ENCODE peak calls at places on chromosomes 4 and X, in eight cellular contexts. P is cardiac fibroblast, H is esophagus squamous epithelium, E is fibroblast of lung, L is choroid plexus epithelial cell, C is heart left ventricle, X is H1, M is lower leg skin. U is an unnamed sample.

GRCh38 chrX:24294619-24295018 is 19.2 kb downstream of the SUPT20HL2 start:
- DNase-seq in L (peak), M (no peak), H (no peak), X (peak), E (no peak), C (no peak), P (peak), U (no peak)

GRCh38 chr4:108180513-108180912 is 11.8 kb upstream of the LEF1 start:
- DNase-seq in E (no peak), P (no peak), C (no peak), L (no peak), X (no peak), M (no peak), H (no peak), U (no peak)

GRCh38 chr4:7828011-7828720 is 111.5 kb downstream of the AFAP1 start:
- DNase-seq in M (no peak), X (no peak), L (peak), P (peak), H (no peak), E (peak), C (peak), U (peak)

GRCh38 chr4:186500721-186501304 is 54.6 kb downstream of the MTNR1A start:
- DNase-seq in M (no peak), X (no peak), C (no peak), H (no peak), L (peak), E (no peak), P (peak), U (no peak)

GRCh38 chrX:139211568-139212182 is 318.9 kb upstream of the F9 start:
- DNase-seq in L (no peak), E (no peak), P (no peak), C (no peak), M (no peak), X (no peak), H (no peak), U (no peak)

GRCh38 chr4:4333265-4333706 is 43.2 kb downstream of the ZBTB49 start:
- DNase-seq in E (peak), P (peak), C (peak), H (no peak), X (no peak), M (no peak), L (peak), U (peak)

GRCh38 chr4:168440442-168441264 is 39.6 kb downstream of the DDX60L start:
- DNase-seq in X (no peak), M (no peak), H (no peak), L (peak), E (peak), C (no peak), P (peak), U (peak)

GRCh38 chr4:149465941-149466340 is 349.7 kb downstream of the IQCM start:
- DNase-seq in X (no peak), C (no peak), H (no peak), E (peak), L (peak), P (peak), M (no peak), U (no peak)

GRCh38 chrX:81237516-81237915 is 35.6 kb downstream of the SH3BGRL start:
- DNase-seq in M (no peak), E (no peak), C (no peak), P (no peak), H (no peak), X (no peak), L (no peak), U (no peak)

GRCh38 chrX:141375011-141375730 is 132.9 kb upstream of the SPANXC start:
- DNase-seq in C (no peak), X (no peak), M (no peak), H (no peak), P (peak), E (peak), L (peak), U (no peak)

GRCh38 chrX:153530411-153531145 is 13.1 kb downstream of the ATP2B3 start:
- DNase-seq in P (no peak), X (no peak), L (no peak), M (no peak), C (no peak), E (no peak), H (no peak), U (no peak)

GRCh38 chr4:9764155-9764696 is 17.2 kb upstream of the DRD5 start:
- DNase-seq in L (no peak), C (no peak), P (no peak), X (no peak), H (no peak), M (no peak), E (no peak), U (no peak)

GRCh38 chr4:11566440-11567022 is 137.8 kb upstream of the HS3ST1 start:
- DNase-seq in C (no peak), E (peak), M (no peak), H (no peak), L (peak), P (peak), X (no peak), U (no peak)

GRCh38 chrX:17738737-17739535 is 1.6 kb downstream of the SCML1 start:
- DNase-seq in P (no peak), E (peak), X (no peak), L (peak), C (no peak), M (no peak), H (no peak), U (no peak)
- H3K4me3 ChIP-seq in P (peak), E (peak), X (peak), L (peak), C (peak), M (no peak), H (peak), U (peak)

GRCh38 chrX:16282209-16282608 is 114.9 kb downstream of the MAGEB17 start:
- DNase-seq in H (no peak), L (no peak), X (no peak), C (no peak), P (no peak), M (no peak), E (no peak), U (no peak)

GRCh38 chrX:16278927-16279326 is 111.6 kb downstream of the MAGEB17 start:
- DNase-seq in P (no peak), C (no peak), H (no peak), M (no peak), L (no peak), E (no peak), X (peak), U (no peak)
- TF ChIP-seq CTCF in P (no peak), C (no peak), H (no peak), M (no peak), L (no peak), E (no peak), X (peak), U (no peak)

DNA sequence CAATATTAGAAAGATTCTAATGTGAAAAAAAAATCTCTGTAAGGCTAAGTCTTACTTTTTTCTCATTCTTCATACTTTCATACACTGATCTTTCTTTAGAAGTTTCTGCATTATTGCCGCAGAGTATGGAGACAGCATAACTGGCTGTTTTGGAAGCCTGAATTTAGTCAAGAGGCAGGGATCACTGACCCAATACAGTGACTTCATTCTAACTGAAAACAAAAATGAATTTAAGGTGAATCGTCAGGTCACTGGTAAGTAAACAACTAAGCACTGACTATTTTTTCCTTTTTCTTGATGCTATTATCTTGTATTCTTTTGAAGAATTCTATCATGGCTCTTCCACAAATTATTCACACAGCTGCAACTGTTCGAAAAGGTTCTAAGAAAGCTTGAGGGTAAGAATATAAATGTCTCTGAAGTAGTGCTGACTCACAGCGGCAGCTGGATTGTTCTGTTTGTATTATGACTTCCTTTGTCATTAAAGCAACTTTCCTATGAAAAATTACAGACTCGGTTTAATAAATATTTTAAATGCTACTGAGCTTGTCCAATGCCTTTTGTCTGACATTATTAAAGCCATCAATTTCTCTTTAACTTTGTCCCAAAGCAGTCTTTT is 609.3 kb downstream of the FSTL5 start:
- DNase-seq in L (peak), P (no peak), H (no peak), C (no peak), E (peak), X (no peak), M (no peak), U (peak)
- H3K4me3 ChIP-seq in L (no peak), P (no peak), H (no peak), C (no peak), E (no peak), X (no peak), M (no peak), U (no peak)

DNA sequence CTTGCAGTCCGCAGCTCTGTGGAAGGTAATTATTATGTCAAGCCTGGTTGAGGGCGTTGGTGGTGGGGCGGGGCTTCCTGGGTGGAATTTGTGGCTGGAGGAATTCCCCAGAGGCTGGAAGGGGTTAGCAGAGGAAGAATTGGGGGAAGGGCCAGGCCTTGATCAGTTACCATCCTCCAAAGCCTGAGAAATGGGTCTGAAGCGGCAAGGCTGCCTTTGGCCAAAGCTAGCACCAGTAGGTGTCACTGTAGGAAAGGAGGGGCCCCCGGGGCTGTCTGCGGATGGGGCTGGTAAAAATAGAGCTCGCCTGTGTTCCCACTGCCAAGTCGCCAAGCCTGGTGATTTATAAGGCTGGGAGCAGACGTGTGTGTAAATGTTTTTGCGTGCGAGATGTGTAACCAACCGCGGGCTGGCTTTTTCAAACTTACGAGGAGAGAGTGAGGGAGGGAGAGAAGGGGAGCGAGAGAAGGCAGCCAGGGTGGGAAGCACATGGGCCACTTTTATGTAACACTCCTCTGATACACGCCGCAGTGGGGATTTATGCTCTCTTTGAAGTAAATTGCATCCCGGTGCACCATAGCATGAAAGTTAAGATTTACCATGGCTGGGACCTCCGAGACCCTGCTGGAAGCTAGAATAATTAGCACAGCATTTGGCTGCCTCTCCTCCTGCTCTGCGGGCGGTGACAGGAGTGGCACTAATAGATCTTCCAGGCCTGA is 366.9 kb downstream of the BCOR start:
- DNase-seq in X (peak), H (no peak), E (peak), M (peak), L (peak), P (peak), C (peak), U (peak)
- TF ChIP-seq CTCF in X (peak), H (peak), E (peak), M (no peak), L (peak), P (peak), C (peak), U (peak)

DNA sequence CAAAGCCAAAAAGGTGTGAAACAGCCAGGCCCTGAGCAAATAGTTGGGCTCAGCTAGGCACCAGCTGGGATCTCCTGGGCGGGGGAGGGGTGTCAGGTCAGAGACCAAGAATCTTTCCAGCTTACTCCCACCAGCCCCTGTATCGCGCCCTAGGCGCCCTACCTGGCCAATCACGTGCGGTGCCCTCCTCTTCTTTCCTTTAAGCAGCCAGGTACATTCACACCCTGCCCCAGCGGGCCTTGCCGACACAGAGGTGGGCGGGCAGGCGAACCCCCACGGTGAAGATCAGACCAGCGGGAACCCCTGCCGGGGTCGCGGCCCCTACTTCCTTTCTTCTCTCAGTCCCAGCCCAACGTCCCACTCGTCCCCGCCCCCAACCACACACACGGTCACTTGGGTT is 9.1 kb downstream of the ARHGAP36 start:
- DNase-seq in M (peak), E (no peak), P (no peak), X (peak), L (no peak), C (no peak), H (no peak), U (no peak)
- H3K4me3 ChIP-seq in M (no peak), E (no peak), P (no peak), X (peak), L (no peak), C (no peak), H (no peak), U (no peak)

GRCh38 chr4:161252520-161253141 is 911.2 kb downstream of the FSTL5 start:
- DNase-seq in H (no peak), L (peak), P (peak), M (no peak), E (peak), C (no peak), X (no peak), U (no peak)

GRCh38 chr4:161260819-161261218 is 903.0 kb downstream of the FSTL5 start:
- DNase-seq in P (no peak), L (no peak), H (no peak), E (no peak), X (no peak), C (no peak), M (no peak), U (no peak)

GRCh38 chr4:161254375-161254774 is 909.4 kb downstream of the FSTL5 start:
- DNase-seq in H (no peak), C (no peak), P (no peak), E (no peak), L (no peak), X (no peak), M (no peak), U (no peak)

GRCh38 chr4:161256172-161256571 is 907.6 kb downstream of the FSTL5 start:
- DNase-seq in X (no peak), C (no peak), H (no peak), P (no peak), E (peak), L (no peak), M (no peak), U (no peak)

DNA sequence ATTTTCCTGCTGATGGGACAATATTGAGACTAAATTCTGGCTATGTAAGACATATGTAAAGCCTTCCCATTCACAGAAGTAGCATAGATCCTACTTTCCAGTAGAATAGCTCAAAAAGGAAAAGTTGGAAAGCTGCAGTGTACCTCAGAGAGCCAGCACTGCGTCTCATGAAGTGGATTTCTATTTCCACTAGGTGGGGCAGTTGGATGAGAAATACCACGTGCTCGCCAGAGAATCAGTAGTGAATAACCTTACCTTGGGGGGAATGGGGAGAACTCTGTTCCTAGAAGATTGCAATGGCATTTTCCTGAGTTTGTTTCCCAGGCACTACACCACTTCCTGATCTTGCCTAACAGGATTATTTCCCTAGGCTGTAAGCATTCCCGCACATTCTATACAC is 907.1 kb downstream of the FSTL5 start:
- DNase-seq in H (no peak), P (no peak), C (no peak), E (no peak), L (peak), X (no peak), M (no peak), U (no peak)
- TF ChIP-seq CTCF in H (no peak), P (no peak), C (no peak), E (peak), L (peak), X (peak), M (no peak), U (peak)

DNA sequence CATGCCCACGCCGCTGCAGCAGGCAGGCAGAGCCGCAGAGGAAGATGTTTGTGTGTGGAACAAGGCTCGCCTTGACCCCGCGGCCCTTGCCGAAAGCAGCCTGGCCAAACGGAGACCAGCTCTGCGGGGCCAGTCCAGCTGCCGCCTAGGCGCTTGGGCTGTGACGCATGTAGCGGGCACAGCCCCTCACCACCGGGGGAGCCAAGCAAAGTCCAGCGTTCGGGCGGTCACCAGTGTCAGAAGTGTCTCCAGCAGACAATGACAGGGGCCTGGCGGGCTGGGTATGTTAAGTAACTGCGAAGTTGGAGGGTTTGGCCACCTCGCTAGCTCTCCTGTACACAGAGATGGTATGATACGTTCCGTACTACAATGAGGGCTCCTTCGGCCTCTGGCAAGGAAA is 1.3 kb downstream of the AMER1 start:
- DNase-seq in P (peak), L (no peak), X (peak), H (no peak), M (no peak), C (peak), E (peak), U (no peak)
- H3K4me3 ChIP-seq in P (peak), L (peak), X (peak), H (peak), M (no peak), C (peak), E (peak), U (peak)

DNA sequence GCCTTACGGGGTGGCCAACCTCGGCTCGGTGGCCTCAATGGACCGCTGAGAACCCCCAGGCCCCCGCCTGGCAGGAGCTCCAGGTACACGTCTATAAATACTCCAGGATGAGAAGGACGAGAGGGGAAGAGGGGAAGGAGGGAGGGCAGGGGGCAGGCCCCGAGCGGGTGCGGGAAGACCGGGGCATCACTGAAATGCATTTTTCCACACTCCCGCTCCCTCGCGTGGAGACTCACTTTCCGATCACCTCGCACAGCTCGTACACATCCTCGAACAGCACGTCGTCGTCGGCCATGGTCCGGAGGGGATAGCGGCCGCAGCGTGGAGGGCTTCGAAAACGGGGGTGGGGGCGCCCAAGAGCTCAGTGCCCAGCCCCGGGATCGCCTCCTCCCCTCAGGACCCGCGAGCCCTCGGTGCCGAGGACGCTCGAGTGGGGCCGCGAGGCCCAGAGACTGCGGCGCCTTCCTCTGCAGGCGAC is 621 bp downstream of the CASK start:
- DNase-seq in M (no peak), P (peak), E (peak), C (peak), X (peak), L (peak), H (no peak), U (no peak)
- TF ChIP-seq CTCF in M (no peak), P (no peak), E (no peak), C (no peak), X (no peak), L (peak), H (no peak), U (peak)

GRCh38 chrX:17567173-17567572 is 170.1 kb upstream of the SCML1 start:
- DNase-seq in X (no peak), P (no peak), L (no peak), H (no peak), M (no peak), E (no peak), C (peak), U (no peak)
- H3K4me3 ChIP-seq in X (no peak), P (no peak), L (no peak), H (no peak), M (no peak), E (no peak), C (no peak), U (no peak)

U was measured in astrocyte of the cerebellum.